ENCODE peak calls at places on chromosomes 11 and 22, in eight cellular contexts. T is WTC11, F is cardiac muscle cell, X is kidney epithelial cell, S is Peyer's patch, L is AG09309, Y is A673, A is cardiac fibroblast. Z is an unnamed sample.
A peak's percentile ranks its signal among the peaks of the same experiment; 100 is the strongest.

GRCh38 chr22:17627961-17628303 is 617 bp downstream of the ATP6V1E1 start:
- DNase-seq in L (no peak), F (peak; percentile 10), S (no peak), T (no peak), X (no peak), Y (no peak), A (no peak), Z (no peak)

GRCh38 chr11:11808992-11809583 is 32.7 kb upstream of the USP47 start:
- DNase-seq in Y (peak; percentile 36), T (no peak), X (no peak), A (no peak), L (no peak), F (no peak), S (no peak), Z (no peak)

GRCh38 chr22:37794376-37794775 is 13.4 kb upstream of the GCAT start:
- DNase-seq in Y (no peak), X (no peak), S (no peak), L (no peak), F (no peak), T (no peak), A (no peak), Z (no peak)

GRCh38 chr11:128207861-128208321 is 379.5 kb downstream of the ETS1 start:
- DNase-seq in F (peak; percentile 99), X (peak; percentile 92), A (peak; percentile 98), L (peak; percentile 94), S (no peak), Y (no peak), T (no peak), Z (no peak)

GRCh38 chr22:30636226-30637077 is 871 bp downstream of the SLC35E4 start:
- DNase-seq in L (no peak), F (no peak), S (peak; percentile 56), Y (no peak), T (peak; percentile 25), A (peak; percentile 26), X (no peak), Z (no peak)

GRCh38 chr11:64763804-64764611 is 4.2 kb upstream of the PYGM start:
- DNase-seq in S (no peak), A (no peak), L (no peak), Y (no peak), T (no peak), X (no peak), F (no peak), Z (no peak)

GRCh38 chr11:86446163-86446923 is 71.7 kb downstream of the CCDC81 start:
- DNase-seq in A (no peak), X (no peak), L (no peak), F (no peak), T (no peak), S (no peak), Y (no peak), Z (no peak)

GRCh38 chr11:19458721-19459120 is 218.0 kb upstream of the E2F8 start:
- DNase-seq in L (no peak), Y (no peak), A (no peak), X (no peak), T (no peak), S (no peak), F (no peak), Z (no peak)

GRCh38 chr11:66172146-66172545 is 96.3 kb upstream of the RAB1B start:
- DNase-seq in F (peak; percentile 37), L (no peak), A (peak; percentile 70), T (no peak), Y (no peak), S (no peak), X (peak; percentile 86), Z (no peak)

GRCh38 chr11:92812841-92813240 is 156.6 kb upstream of the MTNR1B start:
- DNase-seq in S (no peak), Y (no peak), X (no peak), T (no peak), F (no peak), A (no peak), L (no peak), Z (no peak)

GRCh38 chr11:1060410-1060809 is 14.3 kb upstream of the MUC2 start:
- DNase-seq in L (no peak), S (peak; percentile 57), X (no peak), T (peak; percentile 8), A (no peak), Y (no peak), F (no peak), Z (no peak)

GRCh38 chr22:35257321-35258143 is at the start of gene HMGXB4:
- DNase-seq in Y (peak; percentile 96), L (peak; percentile 57), X (peak; percentile 16), F (peak; percentile 92), T (peak; percentile 85), A (peak; percentile 91), S (peak; percentile 90), Z (peak; percentile 31)
- TF ChIP-seq CTCF in Y (no peak), L (no peak), X (peak; percentile 6), F (no peak), T (no peak), A (no peak), S (no peak), Z (no peak)

GRCh38 chr11:134048028-134048427 is 20.8 kb upstream of the JAM3 start:
- DNase-seq in X (no peak), T (no peak), Y (no peak), S (no peak), A (no peak), L (no peak), F (no peak), Z (no peak)

GRCh38 chr11:134044514-134045284 is 24.2 kb upstream of the JAM3 start:
- DNase-seq in F (no peak), L (no peak), T (no peak), Y (no peak), A (no peak), X (no peak), S (peak; percentile 26), Z (no peak)

GRCh38 chr11:134046681-134047449 is 22.0 kb upstream of the JAM3 start:
- DNase-seq in X (no peak), T (no peak), L (no peak), Y (no peak), A (no peak), S (no peak), F (no peak), Z (no peak)

GRCh38 chr11:134047586-134047999 is 21.3 kb upstream of the JAM3 start:
- DNase-seq in Y (peak; percentile 58), S (no peak), F (peak; percentile 91), T (no peak), X (no peak), L (peak; percentile 86), A (peak; percentile 95), Z (no peak)

DNA sequence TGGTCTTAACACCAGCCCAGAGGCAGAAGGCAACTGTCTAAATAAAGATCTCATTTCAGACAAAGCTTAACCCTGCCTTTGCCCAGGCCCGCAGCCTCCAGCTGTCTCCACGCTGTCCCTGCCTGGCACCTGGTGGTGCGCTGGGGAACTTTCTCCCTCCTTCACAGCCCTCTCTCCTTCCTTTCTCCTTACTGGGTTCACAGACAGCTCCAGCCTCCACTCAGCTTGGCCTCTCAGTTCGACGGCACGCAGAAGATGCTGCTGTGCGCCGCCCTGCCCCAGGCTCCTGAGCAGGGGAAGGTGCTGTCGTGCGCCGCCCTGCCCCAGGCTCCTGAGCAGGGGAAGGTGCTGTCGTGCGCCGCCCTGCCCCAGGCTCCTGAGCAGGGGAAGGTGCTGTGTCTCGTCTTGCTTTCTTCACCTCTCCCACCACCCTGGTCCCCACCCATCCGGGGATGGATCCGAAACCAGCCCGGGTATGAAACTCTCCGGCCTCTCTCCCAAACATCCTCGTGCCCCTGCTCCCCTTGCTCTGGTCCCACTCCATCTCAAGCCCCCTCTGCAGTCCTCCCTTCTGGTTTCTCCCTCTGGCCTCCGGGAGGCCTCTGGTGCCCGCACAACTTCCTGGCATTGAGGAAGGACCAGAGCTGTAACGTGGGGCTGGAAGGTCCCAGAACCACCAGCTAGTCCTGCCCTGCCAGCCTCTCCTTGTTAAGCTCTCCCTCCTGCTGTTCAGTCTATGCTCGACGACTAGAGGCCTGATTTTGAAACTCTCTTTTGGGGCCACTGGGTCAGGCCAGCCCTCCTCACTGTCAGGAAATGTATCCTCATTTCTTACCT is 22.9 kb upstream of the JAM3 start:
- DNase-seq in S (no peak), T (peak; percentile 59), L (no peak), X (no peak), Y (no peak), F (peak; percentile 18), A (no peak), Z (no peak)
- TF ChIP-seq CTCF in S (peak; percentile 33), T (no peak), L (peak; percentile 56), X (peak; percentile 68), Y (peak; percentile 40), F (peak; percentile 33), A (peak; percentile 21), Z (peak; percentile 83)

GRCh38 chr22:46534901-46535630 is 2.4 kb downstream of the CELSR1 start:
- DNase-seq in S (peak; percentile 40), T (no peak), Y (no peak), A (no peak), L (no peak), X (no peak), F (no peak), Z (no peak)

GRCh38 chr22:46531776-46532175 is 5.6 kb downstream of the CELSR1 start:
- DNase-seq in Y (no peak), A (no peak), X (no peak), S (no peak), T (no peak), F (no peak), L (no peak), Z (no peak)

GRCh38 chr22:46534177-46534776 is 3.1 kb downstream of the CELSR1 start:
- DNase-seq in S (no peak), A (no peak), X (no peak), F (no peak), T (no peak), Y (no peak), L (no peak), Z (no peak)

GRCh38 chr22:46535876-46536558 is 1.4 kb downstream of the CELSR1 start:
- DNase-seq in F (no peak), A (no peak), X (no peak), S (no peak), Y (no peak), L (no peak), T (no peak), Z (no peak)

DNA sequence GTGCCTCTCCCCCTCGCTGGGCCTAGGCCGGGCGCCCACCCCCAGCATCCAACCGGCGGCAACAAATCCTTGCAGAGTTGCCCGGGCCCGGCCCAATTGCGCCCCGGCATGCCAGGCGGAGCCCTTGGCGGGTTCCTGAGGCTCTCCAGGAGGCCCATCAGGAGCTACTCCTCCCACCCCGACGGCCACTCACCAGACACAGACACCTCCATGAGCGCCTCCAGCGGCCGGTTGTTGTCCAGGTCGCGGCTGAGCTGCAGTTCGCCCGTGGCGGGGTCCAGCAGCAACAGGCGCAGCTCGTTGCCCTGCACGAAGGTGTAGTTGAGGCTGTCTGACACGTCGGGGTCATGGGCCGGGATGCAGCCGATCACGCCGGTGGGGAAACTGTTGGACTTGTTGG is 4.0 kb downstream of the CELSR1 start:
- DNase-seq in S (no peak), L (no peak), F (no peak), Y (no peak), X (no peak), A (no peak), T (peak; percentile 38), Z (no peak)
- TF ChIP-seq CTCF in S (no peak), L (no peak), F (no peak), Y (no peak), X (no peak), A (no peak), T (no peak), Z (no peak)

DNA sequence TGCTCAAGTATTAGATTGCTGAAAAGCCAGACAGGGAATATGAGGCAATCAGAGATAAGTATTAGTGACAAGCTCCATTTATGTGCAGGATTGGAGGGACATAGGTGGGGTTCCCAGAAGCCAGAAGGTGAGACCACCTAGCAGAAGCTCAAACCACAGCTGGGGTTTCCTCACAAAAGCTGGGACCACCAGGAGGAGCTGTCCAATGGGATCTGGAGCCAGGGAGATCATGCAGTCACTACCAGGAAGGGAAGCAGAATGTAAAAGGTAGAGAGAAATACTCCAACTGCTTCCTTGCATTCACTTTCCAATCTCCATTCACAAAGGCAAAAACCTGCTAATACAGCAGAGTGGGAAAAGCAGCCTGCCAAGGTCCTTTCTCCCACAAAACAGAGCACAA is 5.2 kb upstream of the FSHB start:
- DNase-seq in Y (no peak), L (no peak), F (no peak), S (no peak), T (no peak), X (no peak), A (no peak), Z (no peak)
- TF ChIP-seq CTCF in Y (peak; percentile 16), L (no peak), F (no peak), S (no peak), T (no peak), X (peak; percentile 12), A (no peak), Z (no peak)

Z was measured in D721Med.